ENCODE peak calls at places on chromosomes 2 and 18, in five cellular contexts. M, J, P, A and B are unnamed samples.
A peak's percentile ranks its signal among the peaks of the same experiment; 100 is the strongest.

GRCh38 chr2:10305254-10305635 is 2.5 kb downstream of the HPCAL1 start:
- DNase-seq in A (no peak), J (peak; percentile 15), M (no peak), P (no peak), B (no peak)

GRCh38 chr2:135651717-135652116 is 89.9 kb upstream of the UBXN4 start:
- DNase-seq in M (no peak), J (no peak), A (no peak), P (no peak), B (no peak)

GRCh38 chr2:126788652-126789051 is 110.0 kb upstream of the TEX51 start:
- DNase-seq in J (no peak), P (no peak), M (no peak), A (no peak), B (no peak)

GRCh38 chr2:15306706-15307105 is 254.4 kb downstream of the NBAS start:
- DNase-seq in J (no peak), A (no peak), P (no peak), M (no peak), B (no peak)

GRCh38 chr2:240559271-240559670 is 886 bp upstream of the DUSP28 start:
- DNase-seq in A (no peak), J (no peak), P (no peak), M (no peak), B (no peak)

GRCh38 chr18:73551211-73551610 is 596.4 kb downstream of the FBXO15 start:
- DNase-seq in A (no peak), J (no peak), P (no peak), M (no peak), B (no peak)

GRCh38 chr18:692841-693240 is 19.6 kb downstream of the ENOSF1 start:
- DNase-seq in P (no peak), J (no peak), M (no peak), A (no peak), B (no peak)

GRCh38 chr18:7084766-7085080 is 32.9 kb downstream of the LAMA1 start:
- DNase-seq in A (no peak), M (no peak), J (no peak), P (no peak), B (no peak)

GRCh38 chr2:25314514-25315315 is 27.0 kb downstream of the DNMT3A start:
- DNase-seq in P (no peak), J (peak; percentile 54), M (peak; percentile 62), A (peak; percentile 60), B (peak; percentile 62)

GRCh38 chr2:74029719-74030397 is 45.1 kb downstream of the TET3 start:
- DNase-seq in J (no peak), P (no peak), A (no peak), M (no peak), B (no peak)

GRCh38 chr2:241842620-241843211 is 16.0 kb downstream of the PDCD1 start:
- DNase-seq in P (no peak), M (peak; percentile 60), J (no peak), A (no peak), B (peak; percentile 53)

GRCh38 chr2:5690231-5690630 is 2.0 kb upstream of the SOX11 start:
- DNase-seq in P (no peak), A (no peak), J (no peak), M (no peak), B (no peak)

GRCh38 chr2:181326605-181327004 is 130.6 kb upstream of the ITGA4 start:
- DNase-seq in A (no peak), J (no peak), M (no peak), P (no peak), B (no peak)